ENCODE peak calls at places on chromosomes 2 and 18, in five cellular contexts. N, H, C, T and E are unnamed samples.

GRCh38 chr2:128644156-128644555 is 325.5 kb upstream of the HS6ST1 start:
- DNase-seq in C (no peak), H (no peak), T (peak; percentile 43), N (no peak), E (peak; percentile 71)

GRCh38 chr18:63101811-63102210 is 217.8 kb downstream of the BCL2 start:
- DNase-seq in H (no peak), N (no peak), C (no peak), T (no peak), E (no peak)

GRCh38 chr2:14516844-14517243 is 115.7 kb upstream of the LRATD1 start:
- DNase-seq in T (no peak), N (peak; percentile 99), H (no peak), C (peak; percentile 42), E (no peak)

GRCh38 chr2:25420820-25421237 is 79.1 kb upstream of the DNMT3A start:
- DNase-seq in C (no peak), T (no peak), N (no peak), H (no peak), E (no peak)

GRCh38 chr18:13451208-13451530 is 232.6 kb downstream of the LDLRAD4 start:
- DNase-seq in H (no peak), T (no peak), N (no peak), C (no peak), E (no peak)

GRCh38 chr2:99552529-99552928 is 62.7 kb upstream of the REV1 start:
- DNase-seq in T (no peak), H (no peak), C (no peak), N (no peak), E (no peak)

GRCh38 chr18:36153203-36153602 is 23.5 kb downstream of the ELP2 start:
- DNase-seq in T (no peak), N (peak; percentile 97), H (no peak), C (peak; percentile 67), E (no peak)

GRCh38 chr18:13447621-13448020 is 229.1 kb downstream of the LDLRAD4 start:
- DNase-seq in C (peak; percentile 48), H (no peak), T (peak; percentile 84), N (peak; percentile 48), E (no peak)

GRCh38 chr2:180520206-180520605 is 460.2 kb upstream of the UBE2E3 start:
- DNase-seq in N (peak; percentile 18), H (no peak), C (peak; percentile 45), T (peak; percentile 35), E (no peak)

GRCh38 chr2:228771719-228772254 is 499.3 kb downstream of the PID1 start:
- DNase-seq in H (no peak), N (no peak), T (no peak), C (peak; percentile 53), E (no peak)

GRCh38 chr2:119218478-119219064 is 5.1 kb upstream of the STEAP3 start:
- DNase-seq in H (no peak), N (peak; percentile 74), C (peak; percentile 73), T (peak; percentile 71), E (no peak)

GRCh38 chr2:667332-668000 is 9.7 kb downstream of the TMEM18 start:
- DNase-seq in H (no peak), C (peak; percentile 70), N (peak; percentile 85), T (peak; percentile 58), E (no peak)

GRCh38 chr2:169709335-169709734 is 15.1 kb downstream of the PHOSPHO2 start:
- DNase-seq in T (no peak), C (no peak), N (no peak), H (no peak), E (no peak)

GRCh38 chr2:239349448-239350135 is 51.2 kb downstream of the HDAC4 start:
- DNase-seq in C (no peak), H (no peak), T (no peak), N (no peak), E (no peak)

GRCh38 chr2:122319551-122320132 is 564.2 kb downstream of the TSN start:
- DNase-seq in T (no peak), N (no peak), C (no peak), H (no peak), E (no peak)

GRCh38 chr18:28036481-28036880 is 140.4 kb downstream of the CDH2 start:
- DNase-seq in H (no peak), N (no peak), T (no peak), C (no peak), E (peak; percentile 71)

GRCh38 chr2:74843371-74844298 is 9.7 kb downstream of the HK2 start:
- DNase-seq in N (peak; percentile 92), H (no peak), T (peak; percentile 42), C (peak; percentile 96), E (no peak)

GRCh38 chr18:14074187-14074586 is 58.0 kb downstream of the ZNF519 start:
- DNase-seq in C (no peak), N (no peak), T (peak; percentile 62), H (peak; percentile 7), E (no peak)

GRCh38 chr18:32386466-32386865 is 84.2 kb downstream of the GAREM1 start:
- DNase-seq in H (no peak), N (no peak), C (no peak), T (no peak), E (no peak)

GRCh38 chr2:170500770-170501169 is 214.4 kb upstream of the SP5 start:
- DNase-seq in T (no peak), N (peak; percentile 1), H (no peak), C (peak; percentile 84), E (no peak)

GRCh38 chr2:209525834-209526281 is 102.0 kb downstream of the MAP2 start:
- DNase-seq in N (peak; percentile 94), T (no peak), C (peak; percentile 73), H (no peak), E (no peak)

GRCh38 chr2:67600946-67601345 is 203.8 kb downstream of the ETAA1 start:
- DNase-seq in C (peak; percentile 68), H (no peak), T (no peak), N (peak; percentile 73), E (no peak)

GRCh38 chr2:71995067-71995665 is 152.5 kb downstream of the CYP26B1 start:
- DNase-seq in N (peak; percentile 5), H (no peak), T (peak; percentile 50), C (peak; percentile 7), E (no peak)

GRCh38 chr18:59096098-59096779 is 43.4 kb upstream of the SEC11C start:
- DNase-seq in H (peak; percentile 38), T (peak; percentile 66), C (no peak), N (no peak), E (peak; percentile 26)

GRCh38 chr2:112626604-112627059 is 19.1 kb upstream of the SLC20A1 start:
- DNase-seq in N (peak; percentile 68), T (peak; percentile 58), C (peak; percentile 78), H (no peak), E (no peak)

GRCh38 chr2:37711308-37711731 is 39.9 kb upstream of the CDC42EP3 start:
- DNase-seq in T (peak; percentile 95), N (peak; percentile 91), H (peak; percentile 19), C (peak; percentile 93), E (no peak)

GRCh38 chr2:8346706-8347430 is 335.0 kb upstream of the ID2 start:
- DNase-seq in N (no peak), H (no peak), C (no peak), T (no peak), E (no peak)

GRCh38 chr2:3348771-3349170 is 28.8 kb downstream of the EIPR1 start:
- DNase-seq in N (no peak), H (no peak), C (no peak), T (no peak), E (no peak)

GRCh38 chr2:57698935-57699449 is 347.6 kb upstream of the VRK2 start:
- DNase-seq in T (peak; percentile 93), H (no peak), C (no peak), N (no peak), E (no peak)

GRCh38 chr18:74558096-74558495 is 23.8 kb downstream of the CNDP1 start:
- DNase-seq in C (no peak), N (no peak), T (no peak), H (no peak), E (no peak)

GRCh38 chr18:74562775-74563174 is 28.5 kb downstream of the CNDP1 start:
- DNase-seq in H (no peak), N (no peak), T (no peak), C (no peak), E (no peak)

GRCh38 chr18:74564012-74564411 is 29.7 kb downstream of the CNDP1 start:
- DNase-seq in H (no peak), T (no peak), N (no peak), C (no peak), E (no peak)

GRCh38 chr18:74567805-74568204 is 29.9 kb upstream of the ZNF407 start:
- DNase-seq in N (no peak), H (no peak), T (no peak), C (no peak), E (no peak)

GRCh38 chr18:74562080-74562725 is 27.9 kb downstream of the CNDP1 start:
- DNase-seq in T (peak; percentile 86), C (no peak), N (no peak), H (no peak), E (no peak)
- H3K4me3 ChIP-seq in T (no peak overlapping the region), C (no peak overlapping the region), N (no peak overlapping the region), H (no peak overlapping the region), E (no peak overlapping the region)

GRCh38 chr18:9661564-9661963 is 46.5 kb upstream of the RAB31 start:
- DNase-seq in T (peak; percentile 61), C (peak; percentile 35), H (no peak), N (peak; percentile 40), E (no peak)
- H2BK15ac ChIP-seq in T (no peak overlapping the region), C (peak overlapping the region; percentile 74), H (no peak overlapping the region), N (no peak overlapping the region), E (no peak overlapping the region)

DNA sequence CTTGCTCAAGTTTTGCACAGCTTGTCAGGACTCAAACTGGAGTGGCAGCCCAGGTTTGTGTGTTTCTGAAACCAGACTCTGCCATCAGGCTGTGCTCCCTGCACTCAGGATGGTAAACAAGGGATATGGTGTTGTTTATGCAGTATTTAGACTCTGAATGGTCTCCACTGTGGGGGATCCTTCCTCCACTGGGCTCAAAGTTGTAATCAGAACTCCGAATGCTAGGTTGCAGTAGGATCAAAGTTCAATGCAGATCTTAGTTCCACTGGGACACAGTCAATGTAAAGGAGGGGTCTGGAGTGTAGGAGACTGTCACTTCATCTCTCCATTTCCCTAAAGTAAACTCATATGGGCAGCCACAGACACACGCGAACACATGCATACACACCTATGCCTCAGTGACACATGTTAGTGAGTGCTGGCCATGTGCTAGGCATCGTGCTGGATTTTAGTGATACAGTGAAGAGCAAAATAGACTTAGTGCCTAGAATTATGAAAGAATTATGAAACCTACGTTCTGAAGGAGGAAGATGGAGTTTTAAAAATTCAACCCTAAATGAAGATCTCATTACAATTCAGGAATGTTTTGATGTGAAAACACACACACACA is 6.1 kb downstream of the IL18R1 start:
- DNase-seq in H (no peak), N (no peak), T (no peak), C (no peak), E (no peak)
- H3K23ac ChIP-seq in H (no peak overlapping the region), N (no peak overlapping the region), T (no peak overlapping the region), C (no peak overlapping the region), E (no peak overlapping the region)

GRCh38 chr2:218002792-218003191 is at the start of gene TNS1:
- DNase-seq in N (peak; percentile 65), T (no peak), C (no peak), H (no peak), E (no peak)
- H3K4me3 ChIP-seq in N (peak within 1 kb of the TSS; percentile 85), T (no peak within 1 kb of the TSS), C (no peak within 1 kb of the TSS), H (no peak within 1 kb of the TSS), E (no peak within 1 kb of the TSS)

GRCh38 chr2:237445611-237446332 is 31.8 kb upstream of the COL6A3 start:
- DNase-seq in C (no peak), T (no peak), N (no peak), H (no peak), E (no peak)
- H2BK15ac ChIP-seq in C (peak overlapping the region; percentile 77), T (no peak overlapping the region), N (no peak overlapping the region), H (no peak overlapping the region), E (no peak overlapping the region)

GRCh38 chr2:120740375-120740764 is 4.7 kb downstream of the GLI2 start:
- DNase-seq in H (no peak), T (no peak), C (no peak), N (no peak), E (peak; percentile 57)
- H3K23ac ChIP-seq in H (no peak overlapping the region), T (no peak overlapping the region), C (no peak overlapping the region), N (peak overlapping the region; percentile 41), E (no peak overlapping the region)